ENCODE peak calls at places on chromosomes 4 and X, in four cellular contexts. K is activated T-helper 1 cell treated with anti-CD3 and anti-CD28 coated beads, Interleukin-2, amount 50 U/mL, for 16 hours; B is left ventricle myocardium inferior; F is spleen. W is an unnamed sample.

GRCh38 chrX:88903989-88904718 is 157.1 kb downstream of the CPXCR1 start:
- DNase-seq in K (no peak), B (no peak), F (no peak), W (no peak)

GRCh38 chrX:1394731-1395501 is 3.0 kb upstream of the SLC25A6 start:
- DNase-seq in K (no peak), B (peak; percentile 17), F (peak; percentile 81), W (no peak)

GRCh38 chr4:183589710-183590109 is 69.3 kb downstream of the RWDD4 start:
- DNase-seq in K (no peak), B (no peak), F (no peak), W (peak; percentile 24)

GRCh38 chrX:136711147-136711546 is 63.2 kb downstream of the CD40LG start:
- DNase-seq in K (no peak), B (peak; percentile 19), F (peak; percentile 76), W (peak; percentile 51)

GRCh38 chr4:82421796-82422560 is 8.3 kb downstream of the HNRNPDL start:
- DNase-seq in K (no peak), B (no peak), F (no peak), W (no peak)

GRCh38 chrX:153245288-153245731 is 66.2 kb downstream of the MAGEA1 start:
- DNase-seq in K (no peak), B (no peak), F (no peak), W (no peak)

GRCh38 chr4:166012129-166013078 is 139.4 kb downstream of the TLL1 start:
- DNase-seq in K (no peak), B (no peak), F (no peak), W (no peak)

GRCh38 chr4:75985116-75985515 is 5.6 kb downstream of the SDAD1 start:
- DNase-seq in K (no peak), B (no peak), F (no peak), W (peak; percentile 68)

GRCh38 chr4:121358473-121358872 is 22.3 kb downstream of the QRFPR start:
- DNase-seq in K (no peak), B (no peak), F (no peak), W (peak; percentile 70)

GRCh38 chr4:183106839-183107238 is 7.8 kb downstream of the WWC2 start:
- DNase-seq in K (no peak), B (no peak), F (no peak), W (no peak)

GRCh38 chrX:75291611-75292010 is 17.7 kb downstream of the UPRT start:
- DNase-seq in K (no peak), B (no peak), F (no peak), W (no peak)

GRCh38 chr4:48640699-48641098 is 139.4 kb downstream of the FRYL start:
- DNase-seq in K (no peak), B (no peak), F (no peak), W (no peak)

GRCh38 chr4:40255722-40256281 is 59.0 kb downstream of the RHOH start:
- DNase-seq in K (no peak), B (no peak), F (no peak), W (peak; percentile 98)

GRCh38 chr4:183658362-183659028 is 490 bp downstream of the RWDD4 start:
- DNase-seq in K (no peak), B (peak; percentile 32), F (peak; percentile 90), W (peak; percentile 22)

GRCh38 chr4:94802091-94802490 is 44.3 kb downstream of the BMPR1B start:
- DNase-seq in K (no peak), B (peak; percentile 50), F (no peak), W (peak; percentile 4)

GRCh38 chr4:139540637-139541036 is 15.4 kb downstream of the SETD7 start:
- DNase-seq in K (no peak), B (no peak), F (no peak), W (no peak)

GRCh38 chrX:10052906-10053625 is 85.9 kb downstream of the CLDN34 start:
- DNase-seq in K (no peak), B (no peak), F (no peak), W (no peak)

GRCh38 chr4:129822708-129823504 is 727.0 kb downstream of the C4orf33 start:
- DNase-seq in K (no peak), B (peak; percentile 9), F (no peak), W (no peak)

GRCh38 chr4:169383724-169384123 is 113.0 kb upstream of the SH3RF1 start:
- DNase-seq in K (no peak), B (no peak), F (no peak), W (peak; percentile 88)

GRCh38 chr4:76585270-76585669 is 150.2 kb downstream of the SHROOM3 start:
- DNase-seq in K (no peak), B (no peak), F (no peak), W (peak; percentile 94)

GRCh38 chr4:159607824-159608223 is 504.9 kb downstream of the RAPGEF2 start:
- DNase-seq in K (no peak), B (no peak), F (no peak), W (no peak)

GRCh38 chrX:54494970-54495813 is 842 bp downstream of the FGD1 start:
- DNase-seq in K (no peak), B (no peak), F (no peak), W (peak; percentile 28)

GRCh38 chr4:58359590-58359989 is 1249.4 kb upstream of the IGFBP7 start:
- DNase-seq in K (no peak), B (no peak), F (no peak), W (no peak)

GRCh38 chrX:154371771-154372300 is 2.6 kb downstream of the FLNA start:
- DNase-seq in K (no peak), B (no peak), F (no peak), W (no peak)

GRCh38 chr4:79027656-79028055 is 88.4 kb upstream of the PAQR3 start:
- DNase-seq in K (no peak), B (no peak), F (no peak), W (no peak)

GRCh38 chr4:77193511-77194236 is 36.7 kb downstream of the CCNG2 start:
- DNase-seq in K (peak; percentile 52), B (peak; percentile 46), F (peak; percentile 95), W (no peak)

GRCh38 chrX:79270401-79270800 is 96.7 kb downstream of the ITM2A start:
- DNase-seq in K (peak; percentile 54), B (peak; percentile 21), F (peak; percentile 89), W (no peak)

GRCh38 chr4:81724925-81725329 is 253.2 kb upstream of the RASGEF1B start:
- DNase-seq in K (peak; percentile 24), B (peak; percentile 39), F (peak; percentile 76), W (peak; percentile 1)

W was measured in fibroblast of villous mesenchyme.